ENCODE peak calls at places on chromosomes 13 and 19, in seven cellular contexts. U is gastrocnemius medialis, H is GM12864, Y is esophagus squamous epithelium, I is Peyer's patch, Q is upper lobe of left lung, L is thoracic aorta. F is an unnamed sample.

GRCh38 chr13:30569901-30570576 is 47.7 kb upstream of the USPL1 start:
- DNase-seq in L (peak), H (no peak), Y (no peak), I (no peak), U (peak), Q (no peak), F (no peak)

GRCh38 chr19:39325778-39326680 is 5.4 kb upstream of the LRFN1 start:
- DNase-seq in Y (no peak), I (no peak), Q (no peak), H (no peak), U (no peak), L (no peak), F (no peak)

GRCh38 chr19:6801397-6802086 is 29.0 kb downstream of the VAV1 start:
- DNase-seq in Q (peak), U (peak), L (no peak), Y (peak), H (peak), I (peak), F (peak)

GRCh38 chr13:51800456-51800855 is 3.5 kb downstream of the DHRS12 start:
- DNase-seq in L (no peak), Y (no peak), U (peak), I (no peak), H (no peak), Q (no peak), F (no peak)

GRCh38 chr19:57816652-57817051 is 1.9 kb upstream of the ZNF552 start:
- DNase-seq in Y (no peak), H (no peak), U (no peak), Q (no peak), I (no peak), L (no peak), F (no peak)

GRCh38 chr19:4069331-4069959 is 2.7 kb upstream of the ZBTB7A start:
- DNase-seq in U (no peak), Y (no peak), Q (peak), H (no peak), L (no peak), I (peak), F (no peak)

GRCh38 chr13:110683921-110684320 is 22.0 kb downstream of the CARS2 start:
- DNase-seq in L (no peak), Y (no peak), H (no peak), U (no peak), I (no peak), Q (no peak), F (no peak)

GRCh38 chr19:35828694-35829301 is 16.2 kb upstream of the PRODH2 start:
- DNase-seq in Q (no peak), Y (no peak), U (no peak), L (no peak), I (no peak), H (no peak), F (peak)

GRCh38 chr13:72960541-72960940 is 98.3 kb upstream of the KLF5 start:
- DNase-seq in U (no peak), L (no peak), H (no peak), Y (no peak), I (no peak), Q (no peak), F (no peak)

GRCh38 chr13:98853791-98854191 is 101.3 kb upstream of the SLC15A1 start:
- DNase-seq in L (no peak), H (peak), U (no peak), I (no peak), Y (no peak), Q (no peak), F (peak)

GRCh38 chr13:72820156-72820897 is 38.4 kb downstream of the PIBF1 start:
- DNase-seq in I (no peak), H (no peak), Y (no peak), L (no peak), Q (no peak), U (no peak), F (no peak)

GRCh38 chr13:50713849-50714248 is 129.6 kb downstream of the DLEU7 start:
- DNase-seq in U (no peak), I (no peak), L (no peak), Y (no peak), Q (peak), H (no peak), F (peak)

GRCh38 chr13:110103026-110103425 is 203.9 kb downstream of the COL4A1 start:
- DNase-seq in Q (no peak), H (no peak), L (no peak), Y (no peak), I (no peak), U (no peak), F (no peak)

GRCh38 chr13:79562557-79562956 is 81.6 kb downstream of the NDFIP2 start:
- DNase-seq in L (no peak), Q (no peak), U (no peak), I (no peak), H (no peak), Y (no peak), F (no peak)

GRCh38 chr19:15666883-15667282 is 6.0 kb upstream of the CYP4F12 start:
- DNase-seq in U (no peak), Q (peak), L (no peak), I (no peak), Y (no peak), H (no peak), F (no peak)

GRCh38 chr19:2733930-2734588 is 5.8 kb downstream of the SLC39A3 start:
- DNase-seq in H (no peak), L (no peak), Q (no peak), U (no peak), I (no peak), Y (no peak), F (no peak)

GRCh38 chr13:60229708-60230272 is 66.1 kb upstream of the DIAPH3 start:
- DNase-seq in I (no peak), H (no peak), L (no peak), Y (no peak), U (no peak), Q (no peak), F (peak)

GRCh38 chr19:35088514-35088913 is 27.1 kb upstream of the FXYD3 start:
- DNase-seq in L (no peak), Y (no peak), H (no peak), I (no peak), Q (no peak), U (no peak), F (no peak)

DNA sequence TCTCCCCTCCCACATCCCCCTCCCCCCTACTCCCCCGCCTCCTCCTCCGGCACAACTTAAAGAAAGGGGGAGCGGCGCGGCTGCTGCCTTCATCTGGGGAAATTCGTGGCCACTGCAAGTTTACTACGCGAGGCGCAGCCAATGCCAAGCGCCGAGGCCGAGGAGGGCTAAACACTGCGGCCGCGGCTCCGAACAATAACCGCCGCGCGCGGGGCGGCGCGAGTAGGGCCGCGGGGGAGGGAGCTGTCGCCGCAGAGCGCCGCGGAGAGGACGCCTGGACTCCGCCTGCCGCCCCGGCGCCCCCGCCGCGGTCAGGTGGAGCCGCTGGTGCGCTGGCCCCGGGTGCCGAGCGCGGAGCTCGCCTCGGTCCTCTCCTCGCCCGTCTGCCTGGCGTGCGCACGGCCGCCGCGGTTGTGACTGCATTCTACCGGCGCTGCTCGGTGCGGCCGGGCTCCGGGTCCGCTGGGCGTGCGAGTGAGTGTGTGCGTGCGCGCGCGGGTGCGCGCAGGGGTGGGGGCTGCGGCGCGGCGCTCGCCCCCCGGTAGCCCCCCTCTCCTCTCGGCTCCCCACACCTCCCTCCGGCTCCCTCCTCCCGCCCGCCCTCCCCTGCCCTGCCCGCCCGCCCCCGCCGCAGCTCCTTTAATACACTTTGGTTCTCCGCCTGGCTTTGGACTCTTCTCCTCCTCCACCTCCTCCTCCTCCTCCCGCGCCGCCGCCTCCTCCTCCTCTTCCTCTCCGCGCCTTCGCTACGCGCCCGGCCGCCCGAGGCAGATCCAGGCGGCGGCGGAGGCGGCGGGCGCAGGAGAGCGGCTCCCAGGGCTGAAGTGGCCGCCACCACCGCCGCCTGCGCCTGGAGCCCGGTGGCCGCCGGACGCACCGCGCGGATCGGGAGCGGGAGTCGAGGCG is at the start of gene ZIC2:
- DNase-seq in I (no peak), Y (no peak), L (no peak), U (no peak), H (no peak), Q (no peak), F (peak)
- TF ChIP-seq CTCF in I (no peak), Y (no peak), L (no peak), U (no peak), H (no peak), Q (no peak), F (no peak)

GRCh38 chr19:16739546-16739945 is 19.9 kb downstream of the NWD1 start:
- DNase-seq in Q (no peak), I (no peak), Y (no peak), H (no peak), U (no peak), L (no peak), F (no peak)
- H3K4me3 ChIP-seq in Q (no peak), I (no peak), Y (no peak), H (no peak), U (no peak), L (no peak), F (no peak)

GRCh38 chr13:19888799-19889198 is 25.4 kb upstream of the ZMYM5 start:
- DNase-seq in H (no peak), Q (no peak), L (no peak), U (no peak), Y (no peak), I (no peak), F (no peak)
- TF ChIP-seq CTCF in H (no peak), Q (no peak), L (no peak), U (no peak), Y (peak), I (no peak), F (peak)

DNA sequence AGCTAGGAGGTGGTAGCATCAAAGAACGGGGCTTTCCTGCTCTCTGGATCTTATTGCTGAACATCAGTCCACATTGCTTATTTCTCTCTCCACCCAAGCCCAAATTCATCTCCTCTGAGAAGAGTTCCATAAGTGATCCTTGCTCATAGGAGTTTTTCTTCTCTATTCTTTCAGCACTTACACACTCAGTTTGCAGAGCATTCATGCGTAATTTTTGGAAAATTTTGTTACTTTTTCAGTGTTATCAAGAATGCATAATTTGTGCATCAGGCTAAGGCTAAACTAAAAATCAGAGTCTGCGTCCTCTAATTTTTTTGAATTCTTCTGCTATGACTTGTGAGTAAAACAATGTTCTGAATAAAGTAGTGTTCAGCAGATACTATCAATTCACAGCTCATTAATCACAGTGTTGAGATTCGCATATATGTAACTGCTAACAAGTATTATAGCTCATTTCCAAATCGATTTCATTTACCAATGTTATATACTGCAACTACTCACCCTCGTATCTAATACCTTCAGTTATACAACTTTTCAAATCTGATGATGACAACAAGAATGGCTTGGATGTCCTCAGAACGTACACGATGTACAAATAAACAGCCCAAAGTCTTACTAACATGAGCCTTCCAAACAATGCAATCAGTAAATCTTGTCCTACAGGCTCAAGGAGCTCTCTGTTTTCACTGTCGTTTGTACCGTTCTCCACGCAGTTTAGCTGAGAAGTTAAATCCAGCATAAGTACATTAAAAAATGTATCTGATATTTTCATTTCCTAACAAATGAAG is 36.3 kb upstream of the STARD13 start:
- DNase-seq in U (no peak), Y (no peak), I (no peak), L (no peak), Q (no peak), H (no peak), F (no peak)
- H3K4me3 ChIP-seq in U (peak), Y (no peak), I (no peak), L (peak), Q (peak), H (no peak), F (no peak)

DNA sequence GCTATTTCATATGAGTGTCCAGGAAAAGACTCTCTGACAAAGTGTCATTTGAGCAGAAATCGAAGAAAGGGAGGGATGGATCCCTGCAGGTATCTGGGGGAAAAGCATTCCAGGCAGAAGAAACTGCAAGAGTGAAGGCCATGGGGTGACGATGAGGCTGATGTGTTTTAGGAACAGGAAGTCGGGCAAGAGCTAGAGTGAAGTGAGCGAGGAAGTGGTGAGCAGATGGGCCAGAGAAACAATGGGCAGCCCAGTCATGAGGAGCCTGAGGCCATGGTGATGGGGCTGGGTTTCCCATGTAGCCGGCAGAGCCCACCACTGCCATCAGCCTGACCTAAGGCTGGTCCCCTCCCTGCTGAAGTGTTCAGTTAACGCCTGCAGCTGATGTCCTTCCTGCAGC is 150.2 kb downstream of the TNFSF13B start:
- DNase-seq in L (no peak), I (no peak), H (no peak), Q (no peak), Y (no peak), U (no peak), F (no peak)
- TF ChIP-seq CTCF in L (no peak), I (no peak), H (no peak), Q (no peak), Y (no peak), U (no peak), F (no peak)